ENCODE peak calls at places on chromosomes 4 and X, in four cellular contexts. P is WTC11, J is endothelial cell, A is DND-41. H is an unnamed sample.

GRCh38 chrX:137051978-137052640 is 18.3 kb upstream of the GPR101 start:
- DNase-seq in P (peak), A (peak), J (peak), H (peak)

GRCh38 chr4:140659935-140660710 is 91.4 kb upstream of the UCP1 start:
- DNase-seq in A (no peak), P (no peak), J (no peak), H (no peak)

GRCh38 chrX:93420635-93421034 is 252.7 kb downstream of the NAP1L3 start:
- DNase-seq in A (no peak), J (no peak), P (no peak), H (no peak)

GRCh38 chr4:173317003-173317402 is 17.2 kb downstream of the HMGB2 start:
- DNase-seq in A (peak), J (peak), P (peak), H (no peak)

GRCh38 chr4:84041426-84041825 is 457.7 kb downstream of the NKX6-1 start:
- DNase-seq in A (no peak), J (no peak), P (no peak), H (no peak)

GRCh38 chrX:22220941-22221340 is 51.8 kb upstream of the CBLL2 start:
- DNase-seq in A (no peak), P (no peak), J (no peak), H (no peak)

GRCh38 chr4:133147365-133147821 is 1.7 kb upstream of the PCDH10 start:
- DNase-seq in A (no peak), J (peak), P (no peak), H (peak)

GRCh38 chr4:144421056-144421455 is 224.9 kb upstream of the HHIP start:
- DNase-seq in J (no peak), A (no peak), P (no peak), H (no peak)

GRCh38 chr4:1945492-1945891 is 63.3 kb downstream of the NELFA start:
- DNase-seq in A (no peak), J (no peak), P (no peak), H (no peak)

GRCh38 chr4:171857302-171858005 is 44.2 kb downstream of the GALNTL6 start:
- DNase-seq in P (no peak), J (no peak), A (no peak), H (no peak)

GRCh38 chr4:90852232-90852631 is 725.0 kb downstream of the CCSER1 start:
- DNase-seq in A (no peak), J (no peak), P (no peak), H (peak)

GRCh38 chrX:31126205-31126604 is 54.4 kb upstream of the FTHL17 start:
- DNase-seq in J (no peak), A (no peak), P (no peak), H (no peak)

GRCh38 chr4:151462554-151462953 is 53.6 kb downstream of the FHIP1A start:
- DNase-seq in A (no peak), P (no peak), J (no peak), H (no peak)

GRCh38 chrX:150163956-150164726 is 199.0 kb upstream of the MAMLD1 start:
- DNase-seq in J (no peak), P (no peak), A (no peak), H (no peak)

GRCh38 chr4:156298230-156298629 is 344.6 kb upstream of the CTSO start:
- DNase-seq in A (no peak), P (no peak), J (peak), H (no peak)

GRCh38 chrX:13428055-13428786 is 108.4 kb upstream of the ATXN3L start:
- DNase-seq in P (peak), J (no peak), A (peak), H (no peak)

GRCh38 chr4:55121246-55121645 is 4.1 kb downstream of the KDR start:
- DNase-seq in A (no peak), P (no peak), J (no peak), H (no peak)

GRCh38 chrX:9312922-9313867 is 151.7 kb upstream of the TBL1X start:
- DNase-seq in A (peak), J (peak), P (peak), H (peak)

GRCh38 chr4:113339430-113339813 is 290.0 kb downstream of the ANK2 start:
- DNase-seq in A (no peak), J (no peak), P (no peak), H (no peak)

GRCh38 chr4:168408620-168409019 is 71.7 kb downstream of the DDX60L start:
- DNase-seq in J (no peak), P (no peak), A (no peak), H (no peak)

GRCh38 chrX:103918050-103918449 is 44.4 kb upstream of the TMSB15B start:
- DNase-seq in A (peak), J (peak), P (peak), H (peak)

GRCh38 chrX:2629316-2630168 is 61.6 kb upstream of the CD99 start:
- DNase-seq in A (peak), J (no peak), P (no peak), H (no peak)

GRCh38 chr4:17562157-17562556 is 14.8 kb upstream of the LAP3 start:
- DNase-seq in P (no peak), J (no peak), A (no peak), H (no peak)

GRCh38 chr4:146981651-146982050 is 36.0 kb upstream of the TTC29 start:
- DNase-seq in P (no peak), J (no peak), A (no peak), H (peak)

GRCh38 chr4:25892796-25893195 is 21.2 kb upstream of the SMIM20 start:
- DNase-seq in A (no peak), P (no peak), J (no peak), H (no peak)

GRCh38 chrX:126697091-126697490 is 122.4 kb upstream of the PRR32 start:
- DNase-seq in P (no peak), J (no peak), A (no peak), H (no peak)

GRCh38 chr4:33494150-33494549 is 2750.2 kb downstream of the ARAP2 start:
- DNase-seq in A (no peak), P (no peak), J (no peak), H (no peak)

GRCh38 chr4:3530663-3531254 is 1.5 kb downstream of the LRPAP1 start:
- DNase-seq in J (no peak), A (no peak), P (no peak), H (no peak)

GRCh38 chrX:115467961-115468360 is 93.0 kb upstream of the PLS3 start:
- DNase-seq in A (no peak), J (no peak), P (no peak), H (no peak)

GRCh38 chr4:119149110-119149509 is 13.5 kb downstream of the MYOZ2 start:
- DNase-seq in A (no peak), J (no peak), P (no peak), H (no peak)

GRCh38 chr4:99366491-99366890 is 13.9 kb upstream of the ADH1C start:
- DNase-seq in P (no peak), A (no peak), J (no peak), H (no peak)

GRCh38 chr4:108683479-108683878 is 33.1 kb downstream of the OSTC start:
- DNase-seq in A (no peak), J (no peak), P (no peak), H (no peak)

GRCh38 chr4:174563399-174563798 is 41.1 kb upstream of the HPGD start:
- DNase-seq in A (no peak), J (no peak), P (no peak), H (no peak)

GRCh38 chr4:102318526-102318925 is 26.8 kb downstream of the SLC39A8 start:
- DNase-seq in P (no peak), J (no peak), A (no peak), H (no peak)

DNA sequence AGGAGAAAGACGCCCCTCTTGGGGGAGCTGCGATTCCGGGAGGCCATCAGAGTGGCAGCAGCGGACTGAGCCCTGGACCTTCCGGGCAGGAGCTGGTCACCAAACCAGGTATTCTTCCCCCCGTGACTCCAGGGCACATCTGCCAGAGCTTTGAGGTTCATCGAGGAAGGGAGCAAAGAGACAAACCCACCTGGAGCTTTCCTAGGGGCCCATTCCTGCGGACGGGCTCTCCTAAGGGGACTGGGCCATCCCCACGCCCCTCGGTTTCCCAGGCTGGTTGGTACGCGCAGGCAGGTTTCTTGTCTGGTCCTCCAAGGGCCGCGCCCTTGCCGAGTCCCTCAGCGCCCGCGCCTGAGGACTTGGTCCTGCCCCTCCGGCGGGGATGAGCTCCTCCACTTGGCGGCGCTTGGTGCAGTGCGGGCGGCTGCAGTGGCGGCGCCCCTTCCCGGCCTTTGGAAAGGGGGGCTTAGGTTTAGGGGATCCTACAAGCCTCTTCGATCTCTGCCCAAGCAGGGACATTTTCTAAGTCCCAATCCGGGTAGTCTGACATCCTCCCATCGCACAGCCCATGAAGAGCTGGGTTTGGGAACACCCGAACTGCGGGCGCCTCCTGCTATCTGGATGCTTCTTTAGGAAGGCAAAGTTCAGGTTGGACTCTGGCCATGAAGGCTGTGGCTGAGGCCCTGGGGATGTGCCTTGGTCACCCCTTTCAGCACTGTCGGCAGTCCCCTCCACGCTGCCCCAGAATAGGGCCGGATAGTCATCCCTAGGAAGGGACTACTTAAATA is 543 bp downstream of the STBD1 start:
- DNase-seq in J (peak), A (no peak), P (peak), H (peak)
- TF ChIP-seq CTCF in J (no peak), A (no peak), P (no peak), H (peak)

GRCh38 chr4:122712782-122713181 is 19.7 kb upstream of the BBS12 start:
- DNase-seq in P (no peak), J (no peak), A (no peak), H (no peak)

GRCh38 chr4:122718265-122718664 is 14.2 kb upstream of the BBS12 start:
- DNase-seq in J (no peak), A (no peak), P (no peak), H (no peak)

GRCh38 chr4:122711893-122712292 is 20.6 kb upstream of the BBS12 start:
- DNase-seq in J (no peak), A (no peak), P (no peak), H (no peak)

GRCh38 chr4:122715221-122715620 is 17.3 kb upstream of the BBS12 start:
- DNase-seq in P (no peak), A (no peak), J (no peak), H (no peak)

DNA sequence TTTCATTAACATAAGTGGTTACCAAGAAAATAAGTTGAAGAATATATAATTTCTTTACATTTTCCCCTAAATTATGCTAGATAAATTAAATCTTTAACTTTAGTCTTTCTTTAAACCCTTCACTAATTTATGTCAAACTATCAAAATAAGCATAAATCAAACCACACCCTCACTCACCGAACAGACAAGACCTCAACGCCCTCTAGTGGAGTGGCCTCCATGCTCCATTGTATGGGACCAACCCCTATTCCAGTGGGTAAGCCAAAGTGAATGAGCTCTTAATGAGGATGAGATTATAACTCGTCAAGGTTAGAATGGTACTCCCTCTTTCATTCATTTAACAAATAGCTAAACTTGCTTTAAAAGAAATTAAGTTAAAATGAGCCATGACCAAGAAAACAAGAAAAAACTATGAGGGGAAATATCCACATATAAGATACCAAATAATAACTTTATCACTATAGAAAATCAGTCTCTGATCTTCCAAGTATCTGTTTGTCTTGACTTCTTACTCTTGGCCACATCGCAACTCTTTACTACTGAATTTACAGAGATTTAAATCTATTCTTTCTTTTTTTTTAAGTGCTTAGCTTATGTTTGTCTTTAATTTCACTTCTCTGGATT is 15.6 kb upstream of the BBS12 start:
- DNase-seq in A (peak), P (peak), J (peak), H (peak)
- TF ChIP-seq CTCF in A (peak), P (peak), J (peak), H (peak)

DNA sequence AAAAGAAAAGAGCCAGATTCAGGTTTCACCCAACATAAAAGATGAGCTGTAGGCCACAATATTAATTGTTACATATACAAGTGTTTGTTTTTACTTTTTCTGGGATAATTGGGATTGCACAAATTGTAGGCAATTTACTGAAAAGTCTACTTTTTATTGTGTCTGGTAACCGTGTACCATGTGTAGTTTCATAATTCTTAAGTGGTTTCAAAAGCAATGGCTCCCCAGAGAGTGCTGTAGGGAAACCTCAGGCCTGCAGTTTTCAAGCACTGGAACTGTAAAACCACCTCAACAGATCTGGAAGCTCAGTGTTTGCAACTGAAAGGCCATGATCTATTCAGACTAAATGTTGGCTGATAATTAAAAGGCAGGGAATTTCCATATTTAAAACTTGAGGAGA is 53.9 kb upstream of the MMAA start:
- DNase-seq in A (no peak), J (no peak), P (no peak), H (no peak)
- TF ChIP-seq CTCF in A (no peak), J (no peak), P (no peak), H (no peak)

DNA sequence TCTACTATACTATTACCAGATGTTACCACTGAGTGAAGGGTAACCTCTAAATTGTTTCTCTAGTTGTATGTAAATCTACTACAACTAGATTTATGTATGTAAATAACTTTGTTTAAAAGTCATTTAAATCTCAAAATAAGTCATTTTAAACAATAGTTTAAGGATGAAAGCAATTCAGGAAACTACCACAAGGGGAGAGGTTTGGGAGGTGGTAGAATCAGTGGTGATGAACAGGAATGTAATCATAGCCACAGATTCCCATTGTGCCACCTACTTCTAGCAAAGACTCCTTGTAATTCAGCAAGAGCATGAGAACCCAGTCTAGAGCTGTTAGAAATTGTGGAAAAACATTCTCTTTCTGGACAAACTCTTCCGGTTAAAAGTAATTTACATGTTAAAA is 234.6 kb downstream of the SLC7A11 start:
- DNase-seq in J (no peak), P (no peak), A (no peak), H (no peak)
- TF ChIP-seq CTCF in J (peak), P (peak), A (peak), H (peak)

DNA sequence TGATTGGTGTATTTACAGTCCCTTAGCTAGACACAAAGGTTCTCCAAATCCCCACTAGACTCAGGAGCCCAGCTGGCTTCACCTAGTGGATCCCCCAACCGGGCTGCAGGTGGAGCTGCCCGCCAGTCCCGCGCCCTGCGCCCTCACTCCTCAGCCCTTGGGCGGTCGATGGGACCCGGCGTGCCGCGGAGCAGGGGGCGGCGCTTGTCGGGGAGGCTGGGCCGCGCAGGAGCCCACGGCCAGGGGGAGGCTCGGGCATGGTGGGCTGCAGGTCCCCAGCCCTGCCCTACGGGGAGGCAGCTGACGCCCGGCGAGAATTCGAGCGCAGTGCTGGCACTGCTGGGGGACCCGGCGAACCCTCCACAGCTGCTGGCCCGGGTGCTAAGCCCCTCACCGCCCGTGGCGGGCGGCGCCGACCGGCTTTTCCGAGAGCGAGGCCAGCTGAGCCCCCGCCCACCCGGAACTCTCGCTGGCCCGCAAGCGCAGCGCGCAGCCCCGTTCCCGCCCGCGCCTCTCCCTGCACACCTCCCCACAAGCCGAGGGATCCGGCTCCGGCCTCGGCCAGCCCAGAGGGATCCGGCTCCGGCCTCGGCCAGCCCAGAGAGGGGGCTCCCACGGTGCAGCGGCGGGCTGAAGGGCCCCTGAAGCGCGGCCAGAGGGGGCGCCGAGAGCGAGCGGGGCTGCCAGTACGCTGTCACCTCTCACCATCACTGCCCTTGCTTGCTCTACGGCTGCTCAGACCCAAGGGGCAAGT is 39.4 kb downstream of the WFS1 start:
- DNase-seq in P (peak), A (no peak), J (peak), H (peak)
- TF ChIP-seq CTCF in P (no peak), A (no peak), J (no peak), H (no peak)

GRCh38 chr4:51885371-51885770 is 42.4 kb downstream of the DCUN1D4 start:
- DNase-seq in A (no peak), J (peak), P (no peak), H (no peak)
- TF ChIP-seq CTCF in A (peak), J (peak), P (no peak), H (peak)